ENCODE peak calls at places on chromosomes 12 and 14, in nine cellular contexts. W is GDM1; G is HTR-8/SVneo; F is right cardiac atrium; Y is activated naive CD4-positive, alpha-beta T cell treated with Interleukin-2 at 50 U/mL for 16 hours; V is activated CD4-positive, alpha-beta T cell treated with anti-CD3 and anti-CD28 coated beads, Interleukin-2, amount 50 U/mL, for 48 hours; L is neuronal stem cell; M is stimulated activated CD4-positive, alpha-beta T cell treated with anti-CD3 and anti-CD28 coated beads, Interleukin-4, amount 100 ng/mL, for 48 hours; T is lower lobe of right lung. Z is an unnamed sample.

GRCh38 chr12:113221997-113222729 is 899 bp downstream of the TPCN1 start:
- DNase-seq in W (no peak), G (no peak), V (peak), F (no peak), M (no peak), L (no peak), T (no peak), Y (no peak), Z (no peak)

GRCh38 chr14:99571303-99571986 is 32.6 kb downstream of the CCDC85C start:
- DNase-seq in V (no peak), G (no peak), M (no peak), F (no peak), Y (no peak), L (no peak), W (no peak), T (no peak), Z (no peak)

GRCh38 chr12:65845751-65846537 is 21.7 kb downstream of the HMGA2 start:
- DNase-seq in V (no peak), Y (no peak), W (no peak), T (no peak), L (peak), M (no peak), F (no peak), G (no peak), Z (no peak)

GRCh38 chr12:50401383-50402155 is 884 bp downstream of the LARP4 start:
- DNase-seq in V (no peak), G (no peak), T (no peak), W (no peak), F (no peak), L (peak), M (no peak), Y (no peak), Z (no peak)

GRCh38 chr14:72439707-72440106 is 454.2 kb downstream of the DPF3 start:
- DNase-seq in T (no peak), M (no peak), V (no peak), W (peak), F (no peak), Y (no peak), G (no peak), L (no peak), Z (no peak)

GRCh38 chr14:99772371-99773283 is 20.6 kb upstream of the EML1 start:
- DNase-seq in W (no peak), G (no peak), F (no peak), Y (no peak), V (no peak), T (no peak), L (no peak), M (no peak), Z (no peak)

GRCh38 chr12:62703011-62703380 is 232.0 kb downstream of the PPM1H start:
- DNase-seq in L (no peak), Y (no peak), V (no peak), T (no peak), G (no peak), F (no peak), M (no peak), W (no peak), Z (no peak)

GRCh38 chr12:28415755-28416154 is 225.5 kb downstream of the CCDC91 start:
- DNase-seq in Y (no peak), M (no peak), L (no peak), G (peak), F (no peak), T (no peak), V (no peak), W (no peak), Z (no peak)

GRCh38 chr14:103857256-103857655 is 9.9 kb upstream of the PPP1R13B start:
- DNase-seq in Y (no peak), F (no peak), L (no peak), T (peak), G (no peak), W (no peak), M (no peak), V (no peak), Z (no peak)

GRCh38 chr14:92651793-92652382 is 96.5 kb downstream of the LGMN start:
- DNase-seq in W (peak), F (peak), Y (peak), M (no peak), T (peak), V (peak), G (no peak), L (no peak), Z (no peak)

GRCh38 chr12:124480469-124481256 is 86.7 kb downstream of the NCOR2 start:
- DNase-seq in Y (peak), G (peak), F (peak), W (no peak), T (no peak), V (peak), L (no peak), M (no peak), Z (no peak)

GRCh38 chr12:111685322-111685810 is 390 bp downstream of the BRAP start:
- DNase-seq in T (peak), M (no peak), L (no peak), G (peak), Y (no peak), W (no peak), V (peak), F (no peak), Z (no peak)

GRCh38 chr12:76337583-76337982 is 10.6 kb downstream of the BBS10 start:
- DNase-seq in W (no peak), V (no peak), F (no peak), T (no peak), M (no peak), Y (no peak), G (no peak), L (no peak), Z (no peak)

GRCh38 chr14:52052289-52052943 is 16.4 kb downstream of the NID2 start:
- DNase-seq in Y (no peak), T (no peak), L (no peak), F (no peak), G (no peak), V (no peak), W (no peak), M (no peak), Z (no peak)

GRCh38 chr12:112537710-112538396 is 119.1 kb downstream of the PTPN11 start:
- DNase-seq in G (peak), T (peak), M (no peak), Y (no peak), L (no peak), V (no peak), W (peak), F (no peak), Z (no peak)

GRCh38 chr14:50396636-50397460 is at the start of gene CDKL1:
- DNase-seq in T (peak), L (peak), V (peak), Y (peak), M (peak), W (peak), F (peak), G (peak), Z (peak)

GRCh38 chr12:28517101-28517500 is 326.8 kb downstream of the CCDC91 start:
- DNase-seq in T (no peak), W (no peak), F (no peak), M (no peak), V (no peak), Y (no peak), G (no peak), L (no peak), Z (no peak)

GRCh38 chr14:23129759-23130316 is 10.8 kb upstream of the CEBPE start:
- DNase-seq in M (no peak), T (no peak), W (no peak), G (no peak), L (no peak), F (no peak), V (no peak), Y (no peak), Z (no peak)

GRCh38 chr12:28424965-28425364 is 234.7 kb downstream of the CCDC91 start:
- DNase-seq in V (no peak), L (no peak), Y (no peak), T (no peak), G (no peak), M (no peak), F (peak), W (no peak), Z (no peak)

GRCh38 chr12:45966486-45966885 is 23.9 kb downstream of the SCAF11 start:
- DNase-seq in V (no peak), Y (no peak), L (no peak), W (no peak), G (peak), F (no peak), T (no peak), M (no peak), Z (no peak)

GRCh38 chr14:24290746-24291145 is 8.8 kb downstream of the DHRS1 start:
- DNase-seq in T (no peak), V (no peak), Y (no peak), W (no peak), G (no peak), M (no peak), L (no peak), F (peak), Z (no peak)

GRCh38 chr12:100706029-100706428 is 88.5 kb upstream of the ANO4 start:
- DNase-seq in F (no peak), M (no peak), T (no peak), W (no peak), V (no peak), G (no peak), Y (no peak), L (no peak), Z (no peak)

GRCh38 chr14:74571901-74572828 is 39.9 kb downstream of the LTBP2 start:
- DNase-seq in F (no peak), T (no peak), V (peak), Y (peak), W (no peak), L (no peak), M (no peak), G (peak), Z (no peak)

GRCh38 chr14:103721334-103722120 is 5.9 kb downstream of the ZFYVE21 start:
- DNase-seq in T (no peak), V (peak), L (no peak), Y (peak), F (peak), W (no peak), G (no peak), M (no peak), Z (no peak)

GRCh38 chr12:128076188-128076587 is 190.8 kb upstream of the TMEM132C start:
- DNase-seq in G (peak), V (no peak), L (no peak), Y (no peak), T (no peak), F (no peak), W (no peak), M (no peak), Z (no peak)

GRCh38 chr12:64104376-64104775 is 117.7 kb downstream of the KICS2 start:
- DNase-seq in G (peak), T (no peak), L (no peak), W (no peak), Y (no peak), V (no peak), M (no peak), F (no peak), Z (no peak)

GRCh38 chr12:104695453-104696148 is 238.9 kb downstream of the CHST11 start:
- DNase-seq in G (no peak), F (no peak), W (no peak), Y (peak), L (no peak), V (peak), T (no peak), M (peak), Z (no peak)

GRCh38 chr14:70714055-70714550 is 72.4 kb downstream of the TTC9 start:
- DNase-seq in G (peak), V (peak), W (peak), L (peak), M (peak), T (no peak), Y (peak), F (no peak), Z (peak)

GRCh38 chr12:92384571-92384970 is 238.9 kb upstream of the BTG1 start:
- DNase-seq in M (no peak), T (no peak), G (no peak), F (no peak), Y (no peak), V (no peak), L (no peak), W (no peak), Z (no peak)

GRCh38 chr14:77799863-77800730 is at the start of gene ADCK1:
- DNase-seq in Y (peak), L (peak), F (peak), M (peak), G (peak), V (peak), T (peak), W (peak), Z (peak)

GRCh38 chr12:108854453-108855283 is 2.7 kb downstream of the SSH1 start:
- DNase-seq in L (no peak), V (no peak), G (peak), W (no peak), T (no peak), F (peak), Y (no peak), M (no peak), Z (no peak)

GRCh38 chr12:18297883-18298282 is 36.6 kb downstream of the PIK3C2G start:
- DNase-seq in L (no peak), M (no peak), F (no peak), Y (no peak), V (no peak), W (no peak), T (no peak), G (no peak), Z (no peak)

GRCh38 chr12:55908726-55909512 is 18.8 kb downstream of the PYM1 start:
- DNase-seq in L (no peak), M (no peak), Y (no peak), W (no peak), V (no peak), G (no peak), T (no peak), F (no peak), Z (no peak)

GRCh38 chr12:54010053-54010971 is 1.5 kb downstream of the HOXC8 start:
- DNase-seq in T (no peak), F (no peak), L (no peak), G (no peak), Y (no peak), V (no peak), M (no peak), W (no peak), Z (no peak)

GRCh38 chr12:64392221-64392620 is 1.7 kb upstream of the C12orf56 start:
- DNase-seq in Y (no peak), V (no peak), M (no peak), L (no peak), T (no peak), W (no peak), G (peak), F (no peak), Z (no peak)

GRCh38 chr12:111180830-111181726 is 187.8 kb downstream of the PHETA1 start:
- DNase-seq in F (peak), W (no peak), V (no peak), G (peak), M (no peak), T (peak), Y (no peak), L (no peak), Z (no peak)

GRCh38 chr14:70943838-70944237 is 36.6 kb downstream of the PCNX1 start:
- DNase-seq in W (no peak), L (no peak), V (no peak), F (no peak), Y (no peak), G (no peak), T (no peak), M (no peak), Z (no peak)

GRCh38 chr12:128969480-128970055 is 116.3 kb downstream of the GLT1D1 start:
- DNase-seq in W (no peak), L (peak), V (peak), Y (no peak), G (no peak), F (no peak), M (peak), T (no peak), Z (peak)

GRCh38 chr14:104109121-104109541 is 23.6 kb downstream of the ASPG start:
- DNase-seq in Y (no peak), G (no peak), W (no peak), F (peak), T (no peak), L (no peak), V (no peak), M (no peak), Z (no peak)